ENCODE peak calls at places on chromosome 5, in eight cellular contexts. I is mesenchymal stem cell; Z is trophoblast cell; D is heart left ventricle; N is CD4-positive, alpha-beta memory T cell; O is HCT116; H is ovary; K is breast epithelium. X is an unnamed sample.

GRCh38 chr5:127941646-127942045 is 141.9 kb upstream of the SLC12A2 start:
- DNase-seq in K (no peak), Z (no peak), I (peak; percentile 26), H (no peak), O (no peak), D (no peak), N (no peak), X (peak; percentile 68)

GRCh38 chr5:141832131-141832530 is 46.1 kb downstream of the PCDH1 start:
- DNase-seq in I (no peak), Z (no peak), O (no peak), K (no peak), H (no peak), N (no peak), D (no peak), X (no peak)

GRCh38 chr5:35867998-35868397 is 11.3 kb downstream of the IL7R start:
- DNase-seq in O (no peak), K (no peak), N (no peak), I (no peak), Z (no peak), H (no peak), D (no peak), X (no peak)

GRCh38 chr5:72842816-72843215 is 26.4 kb downstream of the TNPO1 start:
- DNase-seq in H (no peak), I (peak; percentile 53), Z (no peak), K (no peak), N (no peak), O (peak; percentile 32), D (no peak), X (no peak)

GRCh38 chr5:38548064-38548759 is 8.2 kb downstream of the LIFR start:
- DNase-seq in N (no peak), O (no peak), K (no peak), D (no peak), H (no peak), I (no peak), Z (no peak), X (no peak)

GRCh38 chr5:135830384-135831275 is 3.8 kb upstream of the SLC25A48 start:
- DNase-seq in H (no peak), Z (no peak), K (no peak), D (no peak), N (no peak), O (no peak), I (no peak), X (no peak)

GRCh38 chr5:132493241-132493640 is 2.7 kb upstream of the IRF1 start:
- DNase-seq in I (no peak), N (no peak), D (no peak), O (no peak), K (peak; percentile 7), H (peak; percentile 8), Z (no peak), X (no peak)

GRCh38 chr5:179771496-179771895 is 22.3 kb upstream of the LTC4S start:
- DNase-seq in I (no peak), O (no peak), Z (no peak), H (no peak), D (no peak), N (no peak), K (no peak), X (no peak)

GRCh38 chr5:87136096-87136495 is 131.6 kb upstream of the RASA1 start:
- DNase-seq in N (no peak), I (no peak), D (no peak), H (no peak), O (no peak), K (no peak), Z (no peak), X (no peak)

GRCh38 chr5:93621340-93621872 is 38.4 kb downstream of the NR2F1 start:
- DNase-seq in I (peak; percentile 81), Z (peak; percentile 76), H (peak; percentile 81), O (no peak), D (peak; percentile 82), K (peak; percentile 36), N (no peak), X (peak; percentile 90)

GRCh38 chr5:9523090-9523813 is 22.6 kb downstream of the SEMA5A start:
- DNase-seq in H (no peak), K (no peak), Z (no peak), O (no peak), I (peak; percentile 53), D (no peak), N (no peak), X (peak; percentile 26)

GRCh38 chr5:79074641-79075040 is 5.1 kb downstream of the BHMT2 start:
- DNase-seq in N (no peak), H (no peak), I (peak; percentile 45), Z (peak; percentile 4), D (no peak), K (no peak), O (no peak), X (no peak)

GRCh38 chr5:90473321-90474234 is 993 bp downstream of the MBLAC2 start:
- DNase-seq in Z (peak; percentile 22), N (peak; percentile 4), O (no peak), H (no peak), I (peak; percentile 73), K (no peak), D (peak; percentile 51), X (peak; percentile 40)

GRCh38 chr5:92559743-92560142 is 1021.3 kb downstream of the NR2F1-AS1 start:
- DNase-seq in I (peak; percentile 35), H (no peak), N (no peak), O (peak; percentile 51), D (no peak), Z (no peak), K (no peak), X (peak; percentile 18)

GRCh38 chr5:1783214-1783551 is 16.5 kb downstream of the MRPL36 start:
- DNase-seq in K (no peak), Z (no peak), I (no peak), O (no peak), N (no peak), D (peak; percentile 55), H (no peak), X (no peak)

GRCh38 chr5:111453747-111454146 is 58.6 kb downstream of the STARD4 start:
- DNase-seq in Z (peak; percentile 31), D (no peak), H (no peak), I (peak; percentile 78), N (no peak), K (no peak), O (no peak), X (no peak)

GRCh38 chr5:76175051-76175666 is 92.0 kb downstream of the SV2C start:
- DNase-seq in Z (peak; percentile 44), D (no peak), N (peak; percentile 41), O (peak; percentile 46), I (peak; percentile 38), K (no peak), H (no peak), X (peak; percentile 21)

GRCh38 chr5:69238760-69239251 is 4.1 kb downstream of the CDK7 start:
- DNase-seq in D (no peak), H (no peak), K (no peak), I (peak; percentile 69), N (no peak), Z (peak; percentile 56), O (peak; percentile 71), X (no peak)

GRCh38 chr5:55747778-55748318 is 10.0 kb downstream of the DDX4 start:
- DNase-seq in K (no peak), D (no peak), H (no peak), Z (no peak), O (no peak), N (no peak), I (no peak), X (no peak)

DNA sequence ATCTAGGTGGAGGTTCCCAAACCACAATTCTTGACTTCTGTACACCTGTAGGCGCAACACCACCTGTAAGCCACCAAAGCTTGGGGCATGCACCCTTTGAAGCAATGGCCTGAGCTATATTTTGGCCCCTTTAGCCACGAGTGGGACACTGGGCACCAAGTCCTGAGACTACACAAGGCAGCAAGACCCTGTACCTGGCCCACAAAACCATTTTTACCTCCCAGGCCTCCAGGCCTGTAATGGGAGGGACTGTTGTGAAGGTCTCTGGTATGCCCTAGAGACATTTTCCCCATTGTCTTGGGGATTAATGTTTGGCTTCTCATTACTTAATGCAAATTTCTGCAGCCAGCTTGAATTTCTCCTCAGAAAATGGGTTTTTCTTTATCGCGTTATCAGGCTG is 24.6 kb upstream of the FAM151B start:
- DNase-seq in Z (no peak), H (no peak), O (no peak), N (no peak), K (no peak), I (no peak), D (no peak), X (no peak)
- H3K4me1 ChIP-seq in Z (no peaks in the 10 kb centered on the region), H (no peaks in the 10 kb centered on the region), O (no peaks in the 10 kb centered on the region), N (no peaks in the 10 kb centered on the region), K (peaks cover 6% of the 10 kb centered on the region), I (no peaks in the 10 kb centered on the region), D (no peaks in the 10 kb centered on the region), X (no peaks in the 10 kb centered on the region)

DNA sequence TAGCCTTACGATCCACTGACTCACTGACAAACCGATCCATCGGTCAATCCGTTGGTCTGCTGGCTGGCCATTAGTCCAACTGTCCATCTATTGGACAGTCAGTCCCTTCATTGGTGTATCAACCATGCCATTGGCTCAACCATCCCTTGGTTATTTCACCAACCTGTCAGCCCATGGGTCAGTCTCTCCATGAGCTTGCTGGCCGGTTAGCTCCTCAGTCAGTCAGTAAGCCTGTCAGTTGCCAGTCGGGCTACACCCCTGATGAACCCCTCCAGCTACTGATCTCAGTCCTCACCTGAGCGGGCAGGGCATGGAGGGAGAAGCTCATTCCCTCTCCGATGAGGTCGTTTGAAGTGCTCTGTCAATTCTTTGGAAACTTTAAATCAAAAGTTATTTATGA is 166.5 kb downstream of the FGF18 start:
- DNase-seq in H (no peak), I (no peak), N (no peak), K (no peak), D (no peak), Z (no peak), O (no peak), X (no peak)
- H3K27me3 ChIP-seq in H (no peaks in the 10 kb centered on the region), I (peaks cover 29% of the 10 kb centered on the region), N (no peaks in the 10 kb centered on the region), K (no peaks in the 10 kb centered on the region), D (no peaks in the 10 kb centered on the region), Z (no peaks in the 10 kb centered on the region), O (peaks cover 4% of the 10 kb centered on the region), X (peaks cover 2% of the 10 kb centered on the region)

DNA sequence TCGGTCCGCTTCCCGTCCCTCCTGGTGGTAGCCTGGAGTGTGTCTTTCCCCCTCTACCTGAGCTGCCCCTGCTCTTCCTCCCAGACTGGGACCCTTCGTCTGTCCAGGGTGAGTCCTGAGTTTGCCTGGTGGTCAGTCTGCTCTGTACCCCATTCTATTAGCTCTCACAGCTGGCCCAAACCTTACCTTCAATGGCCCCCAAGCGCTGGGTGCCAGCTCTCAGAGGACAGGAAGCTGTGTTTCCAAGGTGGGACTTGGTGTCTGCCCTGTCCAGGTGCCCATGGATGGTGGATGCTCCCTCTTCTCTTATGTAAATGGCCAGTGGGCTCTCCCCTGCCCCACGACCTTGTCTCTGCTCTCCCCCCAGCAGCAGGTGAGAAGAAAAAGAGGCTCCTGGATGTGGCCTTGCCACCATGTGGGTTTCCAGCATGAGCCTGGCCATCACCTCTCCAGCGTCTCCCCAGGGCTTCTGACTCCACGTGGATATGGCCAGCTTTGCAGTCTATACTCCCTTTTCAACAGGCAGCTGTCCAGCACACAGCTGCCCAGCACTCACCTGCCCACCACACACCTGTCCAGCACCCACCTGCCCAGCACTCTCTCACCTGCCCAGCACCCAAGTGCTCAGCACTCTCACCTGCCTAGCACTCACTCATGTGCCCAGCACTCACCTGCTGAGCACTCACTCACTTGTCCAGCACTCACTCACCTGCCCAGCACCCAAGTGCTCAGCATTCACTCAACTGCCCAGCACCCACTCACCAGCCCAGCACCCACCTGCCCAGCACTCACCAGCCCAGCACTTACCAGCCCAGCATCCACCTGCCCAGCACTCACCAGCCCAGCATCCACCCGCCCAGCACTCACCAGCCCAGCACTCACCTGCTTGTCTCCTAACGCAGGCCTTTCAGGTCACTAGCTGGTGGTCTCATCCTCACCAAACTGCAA is 136.2 kb upstream of the IRX2 start:
- DNase-seq in O (no peak), N (no peak), Z (no peak), I (no peak), H (no peak), K (no peak), D (no peak), X (no peak)
- H3K4me1 ChIP-seq in O (no peaks in the 10 kb centered on the region), N (no peaks in the 10 kb centered on the region), Z (no peaks in the 10 kb centered on the region), I (no peaks in the 10 kb centered on the region), H (no peaks in the 10 kb centered on the region), K (no peaks in the 10 kb centered on the region), D (no peaks in the 10 kb centered on the region), X (peaks cover 3% of the 10 kb centered on the region)

GRCh38 chr5:175853573-175854230 is 17.7 kb upstream of the CPLX2 start:
- DNase-seq in N (no peak), Z (no peak), O (no peak), K (no peak), I (no peak), D (peak; percentile 36), H (no peak), X (no peak)
- H3K27me3 ChIP-seq in N (no peaks in the 10 kb centered on the region), Z (no peaks in the 10 kb centered on the region), O (no peaks in the 10 kb centered on the region), K (peaks cover 3% of the 10 kb centered on the region), I (peaks cover 73% of the 10 kb centered on the region), D (no peaks in the 10 kb centered on the region), H (no peaks in the 10 kb centered on the region), X (no peaks in the 10 kb centered on the region)